ENCODE peak calls at places on chromosomes 1 and 21, in four cellular contexts. One of them, this sample, is unnamed.

GRCh38 chr1:18139198-18139981 is 31.8 kb downstream of the IGSF21 start:
- DNase-seq in fibroblast of mammary gland: no peak
- DNase-seq in iris pigment epithelial cell: no peak
- DNase-seq in ELR: peak
- DNase-seq in this sample: no peak

GRCh38 chr21:40976198-40977114 is 129.5 kb upstream of the DSCAM start:
- DNase-seq in fibroblast of mammary gland: no peak
- DNase-seq in iris pigment epithelial cell: no peak
- DNase-seq in ELR: no peak
- DNase-seq in this sample: no peak

GRCh38 chr1:30265127-30266070 is 458.0 kb downstream of the MATN1 start:
- DNase-seq in fibroblast of mammary gland: no peak
- DNase-seq in iris pigment epithelial cell: no peak
- DNase-seq in ELR: no peak
- DNase-seq in this sample: no peak

GRCh38 chr1:161192476-161193465 is 6.1 kb downstream of the ADAMTS4 start:
- DNase-seq in fibroblast of mammary gland: peak
- DNase-seq in iris pigment epithelial cell: peak
- DNase-seq in ELR: peak
- DNase-seq in this sample: peak

GRCh38 chr1:67748630-67749029 is 63.6 kb downstream of the GADD45A start:
- DNase-seq in fibroblast of mammary gland: peak
- DNase-seq in iris pigment epithelial cell: peak
- DNase-seq in ELR: peak
- DNase-seq in this sample: peak

GRCh38 chr1:151540982-151541377 is 871 bp downstream of the TUFT1 start:
- DNase-seq in fibroblast of mammary gland: no peak
- DNase-seq in iris pigment epithelial cell: peak
- DNase-seq in ELR: peak
- DNase-seq in this sample: no peak

GRCh38 chr21:39153842-39154241 is 29.4 kb downstream of the PSMG1 start:
- DNase-seq in fibroblast of mammary gland: no peak
- DNase-seq in iris pigment epithelial cell: no peak
- DNase-seq in ELR: peak
- DNase-seq in this sample: no peak

GRCh38 chr1:24726741-24727140 is 18.5 kb upstream of the CLIC4 start:
- DNase-seq in fibroblast of mammary gland: no peak
- DNase-seq in iris pigment epithelial cell: no peak
- DNase-seq in ELR: no peak
- DNase-seq in this sample: no peak

GRCh38 chr1:235160395-235160964 is 570 bp downstream of the RBM34 start:
- DNase-seq in fibroblast of mammary gland: peak
- DNase-seq in iris pigment epithelial cell: peak
- DNase-seq in ELR: peak
- DNase-seq in this sample: peak

GRCh38 chr1:54566438-54567141 is 18.6 kb downstream of the ACOT11 start:
- DNase-seq in fibroblast of mammary gland: no peak
- DNase-seq in iris pigment epithelial cell: no peak
- DNase-seq in ELR: no peak
- DNase-seq in this sample: no peak

GRCh38 chr1:1431845-1432565 is 3.5 kb upstream of the VWA1 start:
- DNase-seq in fibroblast of mammary gland: no peak
- DNase-seq in iris pigment epithelial cell: no peak
- DNase-seq in ELR: no peak
- DNase-seq in this sample: no peak

GRCh38 chr21:41711416-41712023 is 55.3 kb downstream of the RIPK4 start:
- DNase-seq in fibroblast of mammary gland: no peak
- DNase-seq in iris pigment epithelial cell: no peak
- DNase-seq in ELR: no peak
- DNase-seq in this sample: no peak

GRCh38 chr1:223708001-223708359 is 4.4 kb upstream of the CAPN2 start:
- DNase-seq in fibroblast of mammary gland: no peak
- DNase-seq in iris pigment epithelial cell: no peak
- DNase-seq in ELR: peak
- DNase-seq in this sample: no peak

This sample was measured in HFFc6.